ENCODE peak calls at places on chromosome 20, in nine cellular contexts. Y is pancreas; W is glutamatergic neuron; H is cardiac fibroblast; L is neural crest cell; E is GM13977; I is fibroblast of lung; Q is CD4-positive, alpha-beta T cell; A is OCI-LY7. Z is an unnamed sample.

GRCh38 chr20:49646528-49646927 is 67.2 kb downstream of the B4GALT5 start:
- DNase-seq in Y (no peak), W (no peak), H (no peak), L (no peak), E (no peak), I (no peak), Q (no peak), A (no peak), Z (no peak)

GRCh38 chr20:4109587-4109986 is 94.2 kb upstream of the RNF24 start:
- DNase-seq in Y (no peak), W (no peak), H (no peak), L (no peak), E (no peak), I (no peak), Q (no peak), A (no peak), Z (no peak)

GRCh38 chr20:21503345-21503744 is 10.5 kb downstream of the NKX2-2 start:
- DNase-seq in Y (no peak), W (no peak), H (peak; percentile 41), L (no peak), E (peak; percentile 82), I (no peak), Q (no peak), A (peak; percentile 8), Z (no peak)

GRCh38 chr20:40582531-40582930 is 106.5 kb downstream of the MAFB start:
- DNase-seq in Y (no peak), W (no peak), H (no peak), L (no peak), E (no peak), I (no peak), Q (no peak), A (no peak), Z (no peak)

GRCh38 chr20:54025166-54025835 is 45.1 kb downstream of the BCAS1 start:
- DNase-seq in Y (no peak), W (no peak), H (no peak), L (no peak), E (no peak), I (peak; percentile 21), Q (no peak), A (no peak), Z (no peak)

GRCh38 chr20:25496968-25497401 is 88.3 kb downstream of the NINL start:
- DNase-seq in Y (peak; percentile 24), W (no peak), H (no peak), L (no peak), E (no peak), I (peak; percentile 12), Q (no peak), A (no peak), Z (no peak)

GRCh38 chr20:40810336-40810735 is 121.3 kb upstream of the MAFB start:
- DNase-seq in Y (no peak), W (no peak), H (no peak), L (no peak), E (no peak), I (no peak), Q (no peak), A (no peak), Z (no peak)

GRCh38 chr20:39960522-39961420 is 728.3 kb downstream of the MAFB start:
- DNase-seq in Y (peak; percentile 26), W (peak; percentile 47), H (no peak), L (no peak), E (no peak), I (no peak), Q (no peak), A (no peak), Z (no peak)

GRCh38 chr20:58524814-58525213 is 9.6 kb upstream of the APCDD1L start:
- DNase-seq in Y (no peak), W (no peak), H (peak; percentile 94), L (no peak), E (no peak), I (peak; percentile 48), Q (no peak), A (no peak), Z (no peak)

GRCh38 chr20:21101453-21102251 is 4.5 kb downstream of the LINC00237 start:
- DNase-seq in Y (peak; percentile 77), W (peak; percentile 63), H (no peak), L (peak; percentile 50), E (peak; percentile 38), I (no peak), Q (no peak), A (no peak), Z (peak; percentile 45)

DNA sequence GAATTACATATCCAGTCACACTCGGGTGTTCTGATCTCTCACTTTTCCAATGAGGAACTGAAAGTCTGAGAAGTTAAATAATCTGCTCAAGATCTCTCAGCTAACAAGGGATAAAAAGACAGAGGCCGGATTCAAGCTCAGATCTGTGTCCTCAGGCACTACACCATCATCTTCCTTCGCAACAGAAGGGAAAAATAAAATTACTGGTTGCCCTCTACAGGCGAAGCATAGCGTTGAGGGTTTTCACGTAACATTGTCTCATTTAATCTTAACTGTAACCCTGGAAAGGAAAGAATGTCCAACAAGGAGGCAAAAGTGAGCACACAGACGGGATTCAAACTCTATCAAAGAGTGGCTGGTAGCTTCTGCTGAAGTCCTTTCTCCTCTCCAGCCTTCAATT is 67.8 kb upstream of the ANKEF1 start:
- DNase-seq in Y (no peak), W (no peak), H (peak; percentile 40), L (no peak), E (no peak), I (no peak), Q (no peak), A (no peak), Z (no peak)
- TF ChIP-seq CTCF in Y (no peak), W (peak; percentile 18), H (peak; percentile 30), L (peak; percentile 55), E (peak; percentile 30), I (peak; percentile 50), Q (no peak), A (peak; percentile 61), Z (no peak)

GRCh38 chr20:34834459-34834893 is 9.0 kb upstream of the NCOA6 start:
- DNase-seq in Y (no peak), W (no peak), H (peak; percentile 54), L (no peak), E (peak; percentile 66), I (peak; percentile 60), Q (no peak), A (peak; percentile 67), Z (no peak)
- TF ChIP-seq CTCF in Y (no peak), W (peak; percentile 42), H (peak; percentile 13), L (peak; percentile 76), E (peak; percentile 31), I (peak; percentile 13), Q (peak; percentile 70), A (peak; percentile 78), Z (peak; percentile 63)

DNA sequence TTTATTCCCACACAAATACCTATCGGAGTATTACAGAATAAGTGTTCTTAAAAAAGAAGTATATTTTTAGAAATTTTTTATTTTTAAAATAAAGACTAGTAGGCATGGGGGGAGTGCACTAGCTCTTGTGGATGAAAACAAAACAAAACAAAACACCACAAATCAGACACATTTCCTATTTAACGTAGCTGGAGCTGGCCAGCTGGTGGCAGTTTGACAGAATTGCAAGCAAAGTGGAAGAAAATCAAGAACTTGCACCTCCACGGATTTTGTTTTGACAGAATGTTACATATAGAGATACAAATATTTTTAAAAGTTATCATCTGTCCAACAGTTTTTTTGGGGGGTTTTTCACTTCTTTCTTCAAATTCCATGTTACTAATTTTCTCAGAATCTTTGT is 63.6 kb upstream of the SNRPB2 start:
- DNase-seq in Y (no peak), W (no peak), H (no peak), L (no peak), E (no peak), I (no peak), Q (no peak), A (no peak), Z (no peak)
- TF ChIP-seq CTCF in Y (no peak), W (peak; percentile 38), H (peak; percentile 8), L (peak; percentile 48), E (no peak), I (no peak), Q (no peak), A (peak; percentile 48), Z (no peak)

GRCh38 chr20:63093966-63094766 is 87.4 kb upstream of the BHLHE23 start:
- DNase-seq in Y (peak; percentile 37), W (peak; percentile 5), H (no peak), L (no peak), E (no peak), I (no peak), Q (no peak), A (no peak), Z (peak; percentile 45)

GRCh38 chr20:63095718-63096654 is 89.2 kb upstream of the BHLHE23 start:
- DNase-seq in Y (peak; percentile 34), W (peak; percentile 10), H (no peak), L (no peak), E (no peak), I (no peak), Q (no peak), A (no peak), Z (peak; percentile 25)

GRCh38 chr20:63096681-63097335 is 90.0 kb upstream of the BHLHE23 start:
- DNase-seq in Y (peak; percentile 38), W (peak; percentile 12), H (no peak), L (no peak), E (no peak), I (no peak), Q (no peak), A (no peak), Z (peak; percentile 40)

GRCh38 chr20:63092660-63093215 is 86.0 kb upstream of the BHLHE23 start:
- DNase-seq in Y (peak; percentile 36), W (peak; percentile 40), H (no peak), L (no peak), E (no peak), I (no peak), Q (no peak), A (no peak), Z (peak; percentile 13)

DNA sequence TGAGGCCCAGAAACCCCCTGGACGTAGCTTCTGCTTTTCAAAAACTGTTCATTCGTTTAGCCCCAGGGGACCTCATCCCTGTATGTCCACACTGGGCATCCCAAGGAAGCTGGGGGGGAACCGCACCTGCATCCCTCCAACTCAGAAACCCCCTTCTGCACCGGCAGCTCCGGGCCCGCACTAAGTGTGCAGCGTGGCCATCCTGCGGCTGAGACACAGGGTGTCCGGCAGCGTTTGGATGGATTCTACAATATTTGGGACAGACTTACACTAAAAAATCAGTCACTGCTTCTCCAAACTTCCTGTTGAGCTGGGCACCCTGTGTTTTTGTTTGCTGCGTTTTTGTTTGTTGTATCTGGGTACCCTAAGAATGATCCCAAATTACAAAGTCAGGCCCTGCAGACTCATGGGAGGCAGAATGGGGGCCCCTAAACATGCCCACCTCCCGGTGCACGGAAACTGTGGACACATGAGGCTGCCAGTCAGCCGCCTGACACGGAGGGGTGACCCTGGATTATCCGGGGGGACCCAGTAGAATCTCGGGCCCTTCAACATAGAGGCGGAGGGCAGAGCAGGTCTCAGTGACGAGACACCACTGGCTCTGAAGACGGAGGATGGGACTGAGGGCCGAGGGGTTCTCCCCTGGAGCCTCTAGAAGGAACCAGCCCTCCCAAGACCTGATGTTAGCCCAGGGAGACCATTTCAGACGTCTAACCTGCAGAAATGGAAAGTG is 88.2 kb upstream of the BHLHE23 start:
- DNase-seq in Y (peak; percentile 20), W (peak; percentile 21), H (no peak), L (no peak), E (no peak), I (no peak), Q (no peak), A (no peak), Z (peak; percentile 27)
- TF ChIP-seq CTCF in Y (no peak), W (no peak), H (no peak), L (no peak), E (no peak), I (no peak), Q (no peak), A (no peak), Z (no peak)